ENCODE peak calls at places on chromosome 1, in six cellular contexts. One of them, this sample, is unnamed.

GRCh38 chr1:216285052-216285451 is 138.2 kb downstream of the USH2A start:
- DNase-seq in HCEC 1CT: no peak
- DNase-seq in activated CD8-positive, alpha-beta memory T cell treated with anti-CD3 and anti-CD28 coated beads for 48 hours: no peak
- DNase-seq in stimulated activated CD4-positive, alpha-beta T cell treated with anti-CD3 and anti-CD28 coated beads, Interleukin-1b, Interleukin-23, amount 100 ng/mL, for 4 hours: no peak
- DNase-seq in activated naive CD4-positive, alpha-beta T cell: no peak
- DNase-seq in activated CD4-positive, alpha-beta T cell treated with anti-CD3 and anti-CD28 coated beads, Interleukin-2, amount 10 ng/mL, durations not matched to agents 7 days and 5 days: no peak
- DNase-seq in this sample: no peak

GRCh38 chr1:76337777-76338176 is 263.2 kb downstream of the ST6GALNAC3 start:
- DNase-seq in HCEC 1CT: no peak
- DNase-seq in activated CD8-positive, alpha-beta memory T cell treated with anti-CD3 and anti-CD28 coated beads for 48 hours: no peak
- DNase-seq in stimulated activated CD4-positive, alpha-beta T cell treated with anti-CD3 and anti-CD28 coated beads, Interleukin-1b, Interleukin-23, amount 100 ng/mL, for 4 hours: no peak
- DNase-seq in activated naive CD4-positive, alpha-beta T cell: no peak
- DNase-seq in activated CD4-positive, alpha-beta T cell treated with anti-CD3 and anti-CD28 coated beads, Interleukin-2, amount 10 ng/mL, durations not matched to agents 7 days and 5 days: no peak
- DNase-seq in this sample: no peak

GRCh38 chr1:104238991-104239390 is 489.3 kb downstream of the AMY1C start:
- DNase-seq in HCEC 1CT: no peak
- DNase-seq in activated CD8-positive, alpha-beta memory T cell treated with anti-CD3 and anti-CD28 coated beads for 48 hours: no peak
- DNase-seq in stimulated activated CD4-positive, alpha-beta T cell treated with anti-CD3 and anti-CD28 coated beads, Interleukin-1b, Interleukin-23, amount 100 ng/mL, for 4 hours: no peak
- DNase-seq in activated naive CD4-positive, alpha-beta T cell: no peak
- DNase-seq in activated CD4-positive, alpha-beta T cell treated with anti-CD3 and anti-CD28 coated beads, Interleukin-2, amount 10 ng/mL, durations not matched to agents 7 days and 5 days: no peak
- DNase-seq in this sample: peak; percentile 13

GRCh38 chr1:235019456-235019855 is 109.2 kb downstream of the TOMM20 start:
- DNase-seq in HCEC 1CT: no peak
- DNase-seq in activated CD8-positive, alpha-beta memory T cell treated with anti-CD3 and anti-CD28 coated beads for 48 hours: no peak
- DNase-seq in stimulated activated CD4-positive, alpha-beta T cell treated with anti-CD3 and anti-CD28 coated beads, Interleukin-1b, Interleukin-23, amount 100 ng/mL, for 4 hours: no peak
- DNase-seq in activated naive CD4-positive, alpha-beta T cell: no peak
- DNase-seq in activated CD4-positive, alpha-beta T cell treated with anti-CD3 and anti-CD28 coated beads, Interleukin-2, amount 10 ng/mL, durations not matched to agents 7 days and 5 days: no peak
- DNase-seq in this sample: no peak

GRCh38 chr1:194052514-194053333 is 866.3 kb upstream of the B3GALT2 start:
- DNase-seq in HCEC 1CT: no peak
- DNase-seq in activated CD8-positive, alpha-beta memory T cell treated with anti-CD3 and anti-CD28 coated beads for 48 hours: no peak
- DNase-seq in stimulated activated CD4-positive, alpha-beta T cell treated with anti-CD3 and anti-CD28 coated beads, Interleukin-1b, Interleukin-23, amount 100 ng/mL, for 4 hours: no peak
- DNase-seq in activated naive CD4-positive, alpha-beta T cell: no peak
- DNase-seq in activated CD4-positive, alpha-beta T cell treated with anti-CD3 and anti-CD28 coated beads, Interleukin-2, amount 10 ng/mL, durations not matched to agents 7 days and 5 days: no peak
- DNase-seq in this sample: no peak

GRCh38 chr1:952603-953002 is 6.5 kb downstream of the NOC2L start:
- DNase-seq in HCEC 1CT: no peak
- DNase-seq in activated CD8-positive, alpha-beta memory T cell treated with anti-CD3 and anti-CD28 coated beads for 48 hours: no peak
- DNase-seq in stimulated activated CD4-positive, alpha-beta T cell treated with anti-CD3 and anti-CD28 coated beads, Interleukin-1b, Interleukin-23, amount 100 ng/mL, for 4 hours: no peak
- DNase-seq in activated naive CD4-positive, alpha-beta T cell: no peak
- DNase-seq in activated CD4-positive, alpha-beta T cell treated with anti-CD3 and anti-CD28 coated beads, Interleukin-2, amount 10 ng/mL, durations not matched to agents 7 days and 5 days: no peak
- DNase-seq in this sample: no peak

GRCh38 chr1:23168079-23168461 is 586 bp downstream of the LUZP1 start:
- DNase-seq in HCEC 1CT: peak; percentile 51
- DNase-seq in activated CD8-positive, alpha-beta memory T cell treated with anti-CD3 and anti-CD28 coated beads for 48 hours: no peak
- DNase-seq in stimulated activated CD4-positive, alpha-beta T cell treated with anti-CD3 and anti-CD28 coated beads, Interleukin-1b, Interleukin-23, amount 100 ng/mL, for 4 hours: no peak
- DNase-seq in activated naive CD4-positive, alpha-beta T cell: no peak
- DNase-seq in activated CD4-positive, alpha-beta T cell treated with anti-CD3 and anti-CD28 coated beads, Interleukin-2, amount 10 ng/mL, durations not matched to agents 7 days and 5 days: peak; percentile 48
- DNase-seq in this sample: no peak

GRCh38 chr1:41957568-41957967 is 38.8 kb upstream of the HIVEP3 start:
- DNase-seq in HCEC 1CT: peak; percentile 11
- DNase-seq in activated CD8-positive, alpha-beta memory T cell treated with anti-CD3 and anti-CD28 coated beads for 48 hours: no peak
- DNase-seq in stimulated activated CD4-positive, alpha-beta T cell treated with anti-CD3 and anti-CD28 coated beads, Interleukin-1b, Interleukin-23, amount 100 ng/mL, for 4 hours: no peak
- DNase-seq in activated naive CD4-positive, alpha-beta T cell: no peak
- DNase-seq in activated CD4-positive, alpha-beta T cell treated with anti-CD3 and anti-CD28 coated beads, Interleukin-2, amount 10 ng/mL, durations not matched to agents 7 days and 5 days: no peak
- DNase-seq in this sample: no peak

GRCh38 chr1:107870691-107871090 is 94.3 kb downstream of the VAV3 start:
- DNase-seq in HCEC 1CT: no peak
- DNase-seq in activated CD8-positive, alpha-beta memory T cell treated with anti-CD3 and anti-CD28 coated beads for 48 hours: no peak
- DNase-seq in stimulated activated CD4-positive, alpha-beta T cell treated with anti-CD3 and anti-CD28 coated beads, Interleukin-1b, Interleukin-23, amount 100 ng/mL, for 4 hours: no peak
- DNase-seq in activated naive CD4-positive, alpha-beta T cell: no peak
- DNase-seq in activated CD4-positive, alpha-beta T cell treated with anti-CD3 and anti-CD28 coated beads, Interleukin-2, amount 10 ng/mL, durations not matched to agents 7 days and 5 days: no peak
- DNase-seq in this sample: no peak

GRCh38 chr1:26705788-26706237 is 10.0 kb downstream of the ARID1A start:
- DNase-seq in HCEC 1CT: peak; percentile 88
- DNase-seq in activated CD8-positive, alpha-beta memory T cell treated with anti-CD3 and anti-CD28 coated beads for 48 hours: no peak
- DNase-seq in stimulated activated CD4-positive, alpha-beta T cell treated with anti-CD3 and anti-CD28 coated beads, Interleukin-1b, Interleukin-23, amount 100 ng/mL, for 4 hours: no peak
- DNase-seq in activated naive CD4-positive, alpha-beta T cell: no peak
- DNase-seq in activated CD4-positive, alpha-beta T cell treated with anti-CD3 and anti-CD28 coated beads, Interleukin-2, amount 10 ng/mL, durations not matched to agents 7 days and 5 days: no peak
- DNase-seq in this sample: no peak

GRCh38 chr1:1099506-1100183 is 16.2 kb downstream of the C1orf159 start:
- DNase-seq in HCEC 1CT: no peak
- DNase-seq in activated CD8-positive, alpha-beta memory T cell treated with anti-CD3 and anti-CD28 coated beads for 48 hours: no peak
- DNase-seq in stimulated activated CD4-positive, alpha-beta T cell treated with anti-CD3 and anti-CD28 coated beads, Interleukin-1b, Interleukin-23, amount 100 ng/mL, for 4 hours: no peak
- DNase-seq in activated naive CD4-positive, alpha-beta T cell: no peak
- DNase-seq in activated CD4-positive, alpha-beta T cell treated with anti-CD3 and anti-CD28 coated beads, Interleukin-2, amount 10 ng/mL, durations not matched to agents 7 days and 5 days: no peak
- DNase-seq in this sample: no peak

GRCh38 chr1:150615346-150616201 is 13.8 kb downstream of the ENSA start:
- DNase-seq in HCEC 1CT: peak; percentile 34
- DNase-seq in activated CD8-positive, alpha-beta memory T cell treated with anti-CD3 and anti-CD28 coated beads for 48 hours: no peak
- DNase-seq in stimulated activated CD4-positive, alpha-beta T cell treated with anti-CD3 and anti-CD28 coated beads, Interleukin-1b, Interleukin-23, amount 100 ng/mL, for 4 hours: no peak
- DNase-seq in activated naive CD4-positive, alpha-beta T cell: no peak
- DNase-seq in activated CD4-positive, alpha-beta T cell treated with anti-CD3 and anti-CD28 coated beads, Interleukin-2, amount 10 ng/mL, durations not matched to agents 7 days and 5 days: no peak
- DNase-seq in this sample: no peak

This sample was measured in COR-L47.